ENCODE peak calls at places on chromosome 14, in ten cellular contexts. J is heart left ventricle, W is fibroblast of villous mesenchyme, A is omental fat pad, G is BJ, O is foreskin fibroblast, E is prostate gland, L is HFFc6, Y is HL-60, Z is nephron progenitor cell. P is an unnamed sample.
A peak's percentile ranks its signal among the peaks of the same experiment; 100 is the strongest.

GRCh38 chr14:62006116-62006737 is 244.0 kb downstream of the SNAPC1 start:
- DNase-seq in J (no peak), W (peak; percentile 78), A (no peak), G (peak; percentile 15), O (peak; percentile 53), E (no peak), L (peak; percentile 26), Y (no peak), Z (no peak), P (no peak)

GRCh38 chr14:100785338-100785615 is 40.6 kb upstream of the MEG3 start:
- DNase-seq in J (no peak), W (no peak), A (no peak), G (no peak), O (no peak), E (no peak), L (no peak), Y (no peak), Z (no peak), P (no peak)

GRCh38 chr14:92885279-92886061 is 37.5 kb upstream of the CHGA start:
- DNase-seq in J (no peak), W (no peak), A (no peak), G (no peak), O (no peak), E (no peak), L (no peak), Y (no peak), Z (no peak), P (no peak)

GRCh38 chr14:55454264-55455151 is 14.1 kb upstream of the TBPL2 start:
- DNase-seq in J (peak; percentile 26), W (peak; percentile 85), A (no peak), G (no peak), O (peak; percentile 76), E (no peak), L (peak; percentile 45), Y (no peak), Z (no peak), P (peak; percentile 58)

GRCh38 chr14:71529855-71530254 is 402.4 kb upstream of the RGS6 start:
- DNase-seq in J (peak; percentile 57), W (peak; percentile 25), A (no peak), G (no peak), O (peak; percentile 24), E (no peak), L (no peak), Y (no peak), Z (no peak), P (no peak)

GRCh38 chr14:95106966-95107365 is 50.4 kb downstream of the DICER1 start:
- DNase-seq in J (no peak), W (no peak), A (no peak), G (no peak), O (peak; percentile 32), E (no peak), L (no peak), Y (no peak), Z (no peak), P (no peak)

GRCh38 chr14:80310950-80311349 is 99.6 kb upstream of the DIO2 start:
- DNase-seq in J (peak; percentile 22), W (peak; percentile 10), A (no peak), G (no peak), O (peak; percentile 62), E (no peak), L (no peak), Y (no peak), Z (no peak), P (no peak)

GRCh38 chr14:58969951-58970751 is 218.3 kb upstream of the DAAM1 start:
- DNase-seq in J (no peak), W (peak; percentile 40), A (no peak), G (no peak), O (no peak), E (no peak), L (no peak), Y (no peak), Z (peak; percentile 18), P (no peak)

GRCh38 chr14:95294834-95295599 is 24.7 kb downstream of the CLMN start:
- DNase-seq in J (no peak), W (no peak), A (no peak), G (no peak), O (no peak), E (no peak), L (no peak), Y (no peak), Z (no peak), P (no peak)

GRCh38 chr14:103090481-103091020 is 4.0 kb upstream of the EXOC3L4 start:
- DNase-seq in J (no peak), W (no peak), A (no peak), G (no peak), O (no peak), E (no peak), L (no peak), Y (no peak), Z (no peak), P (no peak)

GRCh38 chr14:103091883-103092222 is 2.7 kb upstream of the EXOC3L4 start:
- DNase-seq in J (no peak), W (no peak), A (no peak), G (no peak), O (no peak), E (no peak), L (no peak), Y (no peak), Z (no peak), P (no peak)

GRCh38 chr14:103088921-103089320 is 4.9 kb downstream of the LBHD2 start:
- DNase-seq in J (no peak), W (no peak), A (no peak), G (no peak), O (no peak), E (no peak), L (no peak), Y (no peak), Z (no peak), P (no peak)

GRCh38 chr14:103089386-103090335 is 4.9 kb upstream of the EXOC3L4 start:
- DNase-seq in J (no peak), W (no peak), A (no peak), G (no peak), O (no peak), E (no peak), L (no peak), Y (no peak), Z (no peak), P (no peak)

GRCh38 chr14:103091041-103091882 is 3.3 kb upstream of the EXOC3L4 start:
- DNase-seq in J (no peak), W (peak; percentile 71), A (no peak), G (no peak), O (peak; percentile 60), E (peak; percentile 42), L (no peak), Y (peak; percentile 70), Z (peak; percentile 82), P (peak; percentile 66)
- TF ChIP-seq CTCF in J (peak; percentile 59), W (peak; percentile 39), A (no peak), G (peak; percentile 58), O (peak; percentile 27), E (peak; percentile 39), L (peak; percentile 75), Y (no peak), Z (peak; percentile 45), P (peak; percentile 75)

GRCh38 chr14:104240426-104241157 is 102.2 kb downstream of the KIF26A start:
- DNase-seq in J (no peak), W (no peak), A (no peak), G (no peak), O (no peak), E (no peak), L (no peak), Y (no peak), Z (no peak), P (no peak)
- TF ChIP-seq CTCF in J (no peak), W (no peak), A (no peak), G (no peak), O (no peak), E (no peak), L (no peak), Y (no peak), Z (no peak), P (no peak)

GRCh38 chr14:77205566-77205965 is 24.0 kb downstream of the TMEM63C start:
- DNase-seq in J (no peak), W (no peak), A (no peak), G (no peak), O (no peak), E (no peak), L (no peak), Y (no peak), Z (no peak), P (no peak)

GRCh38 chr14:77206261-77206824 is 24.7 kb downstream of the TMEM63C start:
- DNase-seq in J (no peak), W (no peak), A (no peak), G (no peak), O (no peak), E (no peak), L (no peak), Y (no peak), Z (no peak), P (no peak)

GRCh38 chr14:77208266-77208978 is 26.8 kb downstream of the TMEM63C start:
- DNase-seq in J (peak; percentile 68), W (peak; percentile 57), A (peak; percentile 39), G (no peak), O (peak; percentile 87), E (peak; percentile 47), L (peak; percentile 46), Y (no peak), Z (peak; percentile 97), P (no peak)

GRCh38 chr14:77208979-77209318 is 27.4 kb downstream of the TMEM63C start:
- DNase-seq in J (no peak), W (no peak), A (no peak), G (no peak), O (no peak), E (no peak), L (no peak), Y (no peak), Z (no peak), P (no peak)

GRCh38 chr14:77206877-77207389 is 25.3 kb downstream of the TMEM63C start:
- DNase-seq in J (no peak), W (no peak), A (no peak), G (no peak), O (no peak), E (no peak), L (no peak), Y (no peak), Z (no peak), P (no peak)
- TF ChIP-seq CTCF in J (no peak), W (no peak), A (no peak), G (no peak), O (no peak), E (no peak), L (no peak), Y (no peak), Z (no peak), P (no peak)

GRCh38 chr14:21043387-21044105 is 1.4 kb downstream of the RNASE7 start:
- DNase-seq in J (no peak), W (no peak), A (no peak), G (no peak), O (no peak), E (no peak), L (no peak), Y (no peak), Z (no peak), P (no peak)

GRCh38 chr14:21041676-21042433 is at the start of gene RNASE7:
- DNase-seq in J (no peak), W (peak; percentile 16), A (no peak), G (no peak), O (peak; percentile 48), E (peak; percentile 54), L (peak; percentile 54), Y (no peak), Z (no peak), P (peak; percentile 47)

GRCh38 chr14:21040370-21040925 is 1.7 kb upstream of the RNASE7 start:
- DNase-seq in J (no peak), W (no peak), A (no peak), G (no peak), O (no peak), E (no peak), L (no peak), Y (no peak), Z (no peak), P (no peak)

GRCh38 chr14:21044106-21044618 is 2.0 kb downstream of the RNASE7 start:
- DNase-seq in J (no peak), W (no peak), A (no peak), G (no peak), O (no peak), E (no peak), L (no peak), Y (no peak), Z (no peak), P (no peak)

GRCh38 chr14:21042918-21043317 is 756 bp downstream of the RNASE7 start:
- DNase-seq in J (no peak), W (no peak), A (no peak), G (no peak), O (no peak), E (no peak), L (no peak), Y (no peak), Z (no peak), P (no peak)
- TF ChIP-seq CTCF in J (no peak), W (no peak), A (no peak), G (no peak), O (no peak), E (no peak), L (no peak), Y (no peak), Z (no peak), P (no peak)

P was measured in CD14-positive monocyte.